ENCODE peak calls at places on chromosome 22, in nine cellular contexts. G, Y, I, W, K, M, X, S and N are unnamed samples.

GRCh38 chr22:41197808-41198585 is 7.1 kb upstream of the L3MBTL2 start:
- DNase-seq in K (no peak), W (peak; percentile 73), M (no peak), G (no peak), X (peak; percentile 41), Y (no peak), S (peak; percentile 65), I (peak; percentile 46), N (no peak)

GRCh38 chr22:21624120-21624879 is 5.5 kb downstream of the YDJC start:
- DNase-seq in G (peak; percentile 91), X (peak; percentile 49), M (no peak), Y (no peak), I (no peak), S (no peak), K (no peak), W (no peak), N (no peak)

GRCh38 chr22:43060213-43060612 is 29.0 kb downstream of the TTLL1 start:
- DNase-seq in Y (no peak), X (peak; percentile 42), S (peak; percentile 52), I (no peak), W (peak; percentile 35), M (no peak), K (no peak), G (peak; percentile 99), N (no peak)

GRCh38 chr22:36344106-36344827 is 43.5 kb downstream of the MYH9 start:
- DNase-seq in K (no peak), X (no peak), I (no peak), M (no peak), S (no peak), G (no peak), W (no peak), Y (no peak), N (no peak)

GRCh38 chr22:22527312-22527711 is 7.2 kb upstream of the ZNF280A start:
- DNase-seq in K (no peak), M (no peak), G (no peak), I (no peak), X (no peak), S (no peak), Y (no peak), W (no peak), N (no peak)

GRCh38 chr22:30314918-30315317 is 11.8 kb downstream of the TBC1D10A start:
- DNase-seq in S (no peak), I (no peak), Y (no peak), X (no peak), M (no peak), K (peak; percentile 66), G (no peak), W (no peak), N (no peak)

GRCh38 chr22:17808688-17809403 is 34.6 kb upstream of the BID start:
- DNase-seq in K (no peak), M (no peak), Y (no peak), G (no peak), S (no peak), I (no peak), W (no peak), X (no peak), N (no peak)

GRCh38 chr22:21727159-21727558 is 8.4 kb downstream of the YPEL1 start:
- DNase-seq in G (no peak), M (no peak), X (no peak), S (no peak), K (no peak), Y (no peak), W (no peak), I (no peak), N (no peak)

GRCh38 chr22:41256898-41257260 is 16.1 kb upstream of the CHADL start:
- DNase-seq in W (peak; percentile 53), G (no peak), S (no peak), I (no peak), K (no peak), M (no peak), Y (no peak), X (no peak), N (no peak)

GRCh38 chr22:41818011-41818410 is 14.9 kb upstream of the SREBF2 start:
- DNase-seq in K (no peak), M (no peak), I (no peak), S (no peak), W (no peak), G (no peak), Y (no peak), X (no peak), N (no peak)

GRCh38 chr22:35352214-35353111 is 28.4 kb upstream of the HMOX1 start:
- DNase-seq in M (peak; percentile 85), I (peak; percentile 78), K (no peak), S (peak; percentile 92), Y (peak; percentile 88), X (peak; percentile 52), W (peak; percentile 46), G (peak; percentile 76), N (peak; percentile 52)

GRCh38 chr22:22667966-22668880 is 23.8 kb downstream of the GGTLC2 start:
- DNase-seq in Y (no peak), I (no peak), S (no peak), X (no peak), M (no peak), G (no peak), W (no peak), K (no peak), N (no peak)

GRCh38 chr22:50317674-50318073 is 9.1 kb downstream of the DENND6B start:
- DNase-seq in W (no peak), M (no peak), X (no peak), S (no peak), Y (no peak), I (no peak), K (no peak), G (no peak), N (no peak)

GRCh38 chr22:44398791-44399190 is 86.0 kb upstream of the SHISAL1 start:
- DNase-seq in G (peak; percentile 41), W (no peak), S (peak; percentile 26), X (peak; percentile 19), M (no peak), I (no peak), Y (no peak), K (no peak), N (no peak)

GRCh38 chr22:17726561-17727243 is 47.6 kb downstream of the BID start:
- DNase-seq in G (no peak), I (no peak), Y (no peak), M (no peak), W (no peak), S (no peak), K (no peak), X (no peak), N (no peak)

GRCh38 chr22:36471341-36471821 is 10.1 kb downstream of the TXN2 start:
- DNase-seq in X (no peak), K (no peak), G (no peak), I (no peak), S (no peak), Y (peak; percentile 84), M (no peak), W (no peak), N (no peak)

GRCh38 chr22:47112994-47113879 is 350.8 kb downstream of the TBC1D22A start:
- DNase-seq in M (no peak), Y (no peak), G (no peak), S (no peak), K (no peak), X (no peak), W (no peak), I (no peak), N (no peak)
- H3K27ac ChIP-seq in M (no peak overlapping the region), Y (no peak overlapping the region), G (no peak overlapping the region), S (no peak overlapping the region), K (no peak overlapping the region), X (no peak overlapping the region), W (no peak overlapping the region), I (no peak overlapping the region), N (no peak overlapping the region)

DNA sequence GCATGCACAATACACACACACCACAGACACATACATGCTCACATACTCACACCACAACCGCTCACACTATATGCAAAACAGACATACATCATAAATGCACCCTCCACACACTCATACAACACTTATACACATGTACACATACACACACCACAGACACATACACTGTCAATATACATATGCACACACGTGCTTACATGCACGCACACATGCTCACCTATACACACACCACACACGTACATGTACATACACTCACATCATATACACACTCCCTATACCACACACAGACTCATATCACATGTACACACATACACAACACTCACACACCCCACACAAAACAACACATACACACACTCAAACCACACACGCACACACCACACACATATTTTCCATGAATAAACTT is 885.3 kb downstream of the TBC1D22A start:
- DNase-seq in S (no peak), W (no peak), I (no peak), Y (no peak), K (no peak), X (no peak), M (no peak), G (no peak), N (no peak)
- H3K9me3 ChIP-seq in S (no peaks in the 10 kb centered on the region), W (peaks cover 2% of the 10 kb centered on the region), I (no peaks in the 10 kb centered on the region), Y (no peaks in the 10 kb centered on the region), K (no peaks in the 10 kb centered on the region), X (no peaks in the 10 kb centered on the region), M (no peaks in the 10 kb centered on the region), G (no peaks in the 10 kb centered on the region), N (no peaks in the 10 kb centered on the region)

GRCh38 chr22:38137876-38138687 is 27.6 kb upstream of the BAIAP2L2 start:
- DNase-seq in G (no peak), W (no peak), K (no peak), X (no peak), M (peak; percentile 69), I (no peak), Y (peak; percentile 50), S (peak; percentile 36), N (no peak)

GRCh38 chr22:38132794-38133193 is 22.3 kb upstream of the BAIAP2L2 start:
- DNase-seq in S (no peak), M (peak; percentile 66), K (no peak), Y (no peak), I (no peak), X (no peak), G (no peak), W (no peak), N (no peak)

GRCh38 chr22:38136607-38137006 is 26.1 kb upstream of the BAIAP2L2 start:
- DNase-seq in G (no peak), M (no peak), W (no peak), X (no peak), S (no peak), I (no peak), Y (no peak), K (no peak), N (no peak)

GRCh38 chr22:38133331-38133730 is 22.8 kb upstream of the BAIAP2L2 start:
- DNase-seq in G (no peak), S (no peak), K (no peak), M (peak; percentile 45), X (no peak), W (no peak), I (no peak), Y (no peak), N (no peak)

GRCh38 chr22:38135133-38135706 is 24.7 kb upstream of the BAIAP2L2 start:
- DNase-seq in X (no peak), Y (peak; percentile 37), G (no peak), K (no peak), S (peak; percentile 35), W (peak; percentile 54), I (no peak), M (peak; percentile 45), N (no peak)
- TF ChIP-seq POLR2A in X (no peak), Y (no peak), G (no peak), K (no peak), S (no peak), W (no peak), I (no peak), M (no peak), N (no peak)

DNA sequence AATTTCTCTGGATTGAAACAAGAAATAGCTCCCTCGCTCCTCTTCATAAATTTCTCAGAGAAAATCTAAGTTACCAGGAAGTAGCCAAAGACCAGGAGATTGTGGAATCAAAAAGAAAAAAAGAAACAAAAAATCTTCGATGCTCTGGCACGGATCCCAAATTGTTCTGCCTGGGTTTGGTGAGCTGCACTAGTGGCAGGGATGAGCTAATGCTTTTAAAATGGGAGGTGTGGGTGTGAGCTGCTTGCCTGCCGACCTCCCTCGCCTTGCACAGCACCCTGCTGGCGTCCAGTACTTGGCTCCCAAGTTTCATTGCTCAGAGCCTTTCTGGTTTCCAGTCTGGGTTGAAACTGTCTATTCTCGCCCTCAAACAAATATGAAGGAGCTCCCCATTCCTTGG is 2.5 kb downstream of the TIMP3 start:
- DNase-seq in M (no peak), X (peak; percentile 57), W (no peak), G (no peak), S (no peak), I (no peak), K (no peak), Y (no peak), N (no peak)
- H3K27ac ChIP-seq in M (peak overlapping the region; percentile 91), X (no peak overlapping the region), W (no peak overlapping the region), G (no peak overlapping the region), S (no peak overlapping the region), I (no peak overlapping the region), K (no peak overlapping the region), Y (peak overlapping the region; percentile 94), N (peak overlapping the region; percentile 84)